ENCODE peak calls at places on chromosomes 5 and 9, in four cellular contexts. D is GM12878, N is HL-60, C is K562. I is an unnamed sample.
A peak's percentile ranks its signal among the peaks of the same experiment; 100 is the strongest.

GRCh38 chr5:91206734-91207133 is 176.4 kb downstream of the ARRDC3 start:
- DNase-seq in D (no peak), N (no peak), C (no peak), I (no peak)

GRCh38 chr5:63055421-63055820 is 476.8 kb downstream of the LRRC70 start:
- DNase-seq in D (no peak), N (no peak), C (no peak), I (no peak)

GRCh38 chr5:72711361-72711760 is 105.1 kb upstream of the TNPO1 start:
- DNase-seq in D (no peak), N (no peak), C (no peak), I (no peak)

GRCh38 chr5:166639151-166639550 is 1652.3 kb upstream of the WWC1 start:
- DNase-seq in D (no peak), N (no peak), C (no peak), I (no peak)

GRCh38 chr5:137296213-137296702 is 202.9 kb downstream of the SPOCK1 start:
- DNase-seq in D (no peak), N (no peak), C (no peak), I (no peak)

GRCh38 chr9:72464819-72465218 is 56.6 kb upstream of the TMC1 start:
- DNase-seq in D (no peak), N (peak; percentile 23), C (no peak), I (no peak)

GRCh38 chr5:6745706-6746217 is 32.5 kb downstream of the TENT4A start:
- DNase-seq in D (no peak), N (no peak), C (peak; percentile 40), I (no peak)

GRCh38 chr9:83967083-83967482 is 12.9 kb downstream of the HNRNPK start:
- DNase-seq in D (no peak), N (no peak), C (no peak), I (no peak)

GRCh38 chr9:36191290-36191645 is 547 bp downstream of the CLTA start:
- DNase-seq in D (no peak), N (no peak), C (no peak), I (no peak)

GRCh38 chr5:158682631-158683030 is 417.1 kb downstream of the EBF1 start:
- DNase-seq in D (no peak), N (no peak), C (no peak), I (no peak)

GRCh38 chr9:88672874-88673695 is 138.1 kb downstream of the NXNL2 start:
- DNase-seq in D (no peak), N (no peak), C (no peak), I (no peak)

GRCh38 chr9:6538666-6539071 is 106.9 kb downstream of the GLDC start:
- DNase-seq in D (no peak), N (no peak), C (no peak), I (no peak)

GRCh38 chr5:40386293-40386692 is 293.4 kb upstream of the PTGER4 start:
- DNase-seq in D (peak; percentile 62), N (peak; percentile 37), C (no peak), I (no peak)

GRCh38 chr9:77961541-77961940 is 70.1 kb downstream of the GNAQ start:
- DNase-seq in D (no peak), N (no peak), C (no peak), I (no peak)

DNA sequence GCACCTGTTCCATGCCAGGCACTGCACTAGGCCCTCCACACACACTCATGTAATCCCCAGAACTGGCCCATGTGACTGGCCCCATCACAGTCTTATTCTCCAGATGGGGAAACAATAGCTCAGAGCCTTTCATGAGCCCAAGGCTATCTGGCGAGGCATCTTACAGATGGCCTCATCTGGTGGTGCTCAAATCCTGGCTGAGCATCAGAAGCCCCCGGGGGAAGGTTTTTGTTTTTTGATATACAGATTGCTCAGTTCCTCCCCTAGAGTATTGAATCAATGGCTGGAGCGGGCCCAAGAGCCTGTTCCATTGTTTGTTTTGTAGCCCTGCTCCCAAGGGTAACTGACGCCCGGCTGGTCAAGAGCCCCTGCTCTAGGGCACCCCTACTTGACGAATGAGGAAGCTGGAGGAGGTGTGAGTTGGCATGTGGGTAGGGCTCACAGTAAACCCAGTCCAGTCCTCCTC is 145.3 kb upstream of the RAPGEF1 start:
- DNase-seq in D (no peak), N (no peak), C (no peak), I (no peak)
- TF ChIP-seq SPI1 in D (no peak), N (no peak), C (no peak), I (no peak)

GRCh38 chr9:14358523-14358922 is 44.6 kb upstream of the NFIB start:
- DNase-seq in D (no peak), N (no peak), C (peak; percentile 11), I (no peak)
- TF ChIP-seq SPI1 in D (no peak), N (no peak), C (no peak), I (no peak)

GRCh38 chr9:32577316-32577715 is 4.4 kb upstream of the NDUFB6 start:
- DNase-seq in D (no peak), N (no peak), C (no peak), I (no peak)

GRCh38 chr9:32581512-32582143 is 8.7 kb upstream of the NDUFB6 start:
- DNase-seq in D (no peak), N (no peak), C (no peak), I (no peak)

GRCh38 chr9:32578976-32579375 is 6.0 kb upstream of the NDUFB6 start:
- DNase-seq in D (no peak), N (no peak), C (no peak), I (no peak)

GRCh38 chr9:32579706-32580331 is 6.9 kb upstream of the NDUFB6 start:
- DNase-seq in D (no peak), N (no peak), C (peak; percentile 40), I (no peak)

DNA sequence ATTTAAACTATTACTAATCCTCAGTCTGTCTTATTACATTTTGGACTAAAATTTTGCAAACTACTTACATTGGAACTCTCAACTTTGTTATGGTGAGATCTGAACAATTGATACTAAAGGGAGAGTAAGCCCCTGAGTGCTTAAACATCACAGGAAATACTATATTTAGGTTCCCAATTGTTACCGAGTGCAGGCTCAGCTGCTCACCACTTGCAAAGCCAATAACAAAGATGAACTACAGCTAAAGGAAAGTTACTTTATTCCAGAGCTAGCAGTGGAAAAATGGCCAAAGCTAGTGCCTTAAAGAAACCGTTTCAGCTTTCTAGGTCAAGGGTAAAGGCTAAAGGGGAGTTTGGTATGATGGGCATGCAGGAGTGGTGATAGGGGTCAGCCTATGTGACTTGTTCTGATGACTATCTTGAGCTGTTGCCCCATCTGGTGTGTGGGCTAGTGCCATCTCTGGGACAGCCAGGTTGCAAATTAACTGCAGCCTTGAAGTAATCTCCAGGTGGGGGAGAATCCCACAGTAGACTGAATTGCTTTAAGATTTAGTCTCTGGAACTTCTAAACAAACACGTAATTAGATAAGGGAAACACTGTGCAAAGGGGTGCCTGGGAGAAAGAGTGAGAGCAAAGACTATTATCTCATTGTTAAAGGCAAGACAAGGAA is 7.8 kb upstream of the NDUFB6 start:
- DNase-seq in D (no peak), N (no peak), C (no peak), I (no peak)
- TF ChIP-seq SPI1 in D (no peak), N (no peak), C (no peak), I (no peak)

DNA sequence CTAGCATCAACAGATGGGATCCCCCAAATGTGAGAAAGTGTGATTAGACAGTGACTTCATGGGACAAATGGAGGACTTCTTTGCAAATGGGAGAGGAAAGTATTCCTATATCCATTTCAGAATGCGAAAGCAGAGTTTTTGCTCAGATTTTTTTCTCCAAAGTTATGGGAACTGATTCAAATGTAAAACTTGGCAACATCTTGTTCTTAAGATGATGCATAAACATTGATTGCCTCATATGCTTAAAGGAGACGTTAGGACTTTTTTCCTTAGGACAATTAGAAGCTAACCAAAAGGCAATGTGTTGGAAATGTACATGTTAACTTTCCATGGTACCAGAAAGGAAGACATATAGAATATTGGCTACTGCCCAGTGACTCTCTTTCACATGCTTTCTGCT is 704.4 kb upstream of the ZNF608 start:
- DNase-seq in D (no peak), N (no peak), C (no peak), I (no peak)
- TF ChIP-seq SPI1 in D (no peak), N (no peak), C (no peak), I (no peak)

GRCh38 chr5:1666221-1666620 is 133.4 kb downstream of the MRPL36 start:
- DNase-seq in D (no peak), N (no peak), C (no peak), I (no peak)

GRCh38 chr5:1667648-1668140 is 131.9 kb downstream of the MRPL36 start:
- DNase-seq in D (no peak), N (no peak), C (no peak), I (no peak)

GRCh38 chr5:1665803-1666202 is 133.8 kb downstream of the MRPL36 start:
- DNase-seq in D (no peak), N (no peak), C (no peak), I (no peak)

GRCh38 chr5:1668141-1668721 is 131.4 kb downstream of the MRPL36 start:
- DNase-seq in D (no peak), N (no peak), C (peak; percentile 54), I (no peak)

DNA sequence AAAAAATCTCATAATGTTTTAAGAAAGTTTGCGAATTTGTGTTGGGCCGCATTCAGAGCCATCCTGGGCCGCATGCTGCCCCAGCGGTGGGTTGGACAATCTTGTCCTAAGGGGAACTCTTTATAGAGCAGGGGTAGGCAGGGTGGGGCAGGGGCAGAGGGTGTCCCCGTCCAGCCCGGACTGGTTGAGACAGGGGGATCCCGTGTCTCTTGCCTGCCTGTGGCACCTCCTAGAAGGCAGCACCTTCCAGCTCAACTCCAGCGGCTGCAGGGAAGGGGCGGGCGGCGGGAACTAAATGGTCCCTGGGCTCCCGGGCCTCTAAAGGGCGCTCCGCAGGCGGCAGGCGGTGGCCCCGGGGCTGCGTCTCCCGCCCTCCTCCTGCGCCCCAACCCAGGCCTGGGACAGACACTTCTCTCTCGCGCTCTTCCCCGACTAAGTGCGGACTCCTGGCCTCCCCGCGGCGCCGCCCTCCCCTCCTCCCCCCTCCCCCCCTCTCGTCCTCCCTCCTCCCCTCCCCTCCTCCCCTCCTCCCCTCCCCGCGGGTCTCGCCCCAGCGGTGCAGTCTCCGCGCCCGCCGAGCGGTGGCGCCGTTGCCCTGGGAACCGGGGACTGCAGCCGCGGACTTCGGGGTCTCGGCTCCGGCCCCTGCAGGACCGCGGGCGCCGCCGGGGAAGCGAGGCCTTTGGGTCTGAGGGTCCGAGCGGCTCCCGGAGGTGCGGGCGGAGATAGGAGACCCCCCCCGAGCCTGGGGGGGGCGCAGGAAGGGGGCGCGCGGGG is 132.6 kb downstream of the MRPL36 start:
- DNase-seq in D (no peak), N (no peak), C (peak; percentile 92), I (peak; percentile 82)
- TF ChIP-seq SPI1 in D (no peak), N (no peak), C (no peak), I (no peak)

DNA sequence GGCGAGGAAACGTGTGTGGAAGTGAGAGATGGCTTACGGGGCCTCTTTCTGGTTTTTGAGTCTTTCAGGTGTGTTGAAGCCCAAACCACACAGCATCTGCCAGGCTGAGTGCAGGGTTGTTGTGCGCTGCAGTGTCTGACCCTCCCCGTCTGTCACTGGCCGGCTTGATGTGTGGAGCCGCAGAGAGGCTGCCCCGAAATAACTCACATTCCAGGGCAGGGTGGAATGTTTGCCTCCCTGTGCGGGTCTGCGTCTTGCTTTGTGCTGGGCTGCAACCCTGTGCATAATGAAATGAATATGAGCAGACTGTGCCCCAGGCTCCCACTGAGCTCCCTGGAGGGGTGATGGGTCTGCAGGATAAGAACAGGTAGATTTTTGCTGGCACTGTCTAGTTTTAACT is 9.9 kb upstream of the PLEKHG4B start:
- DNase-seq in D (no peak), N (no peak), C (no peak), I (no peak)
- TF ChIP-seq SPI1 in D (no peak), N (no peak), C (no peak), I (no peak)